ENCODE peak calls at places on chromosomes 3 and 15, in five cellular contexts. D is GM12865, L is non-pigmented ciliary epithelial cell, P is HTR-8/SVneo, R is HL-60. W is an unnamed sample.

GRCh38 chr3:37923576-37923926 is 61.9 kb downstream of the CTDSPL start:
- DNase-seq in L (no peak), D (no peak), P (no peak), R (no peak), W (no peak)

GRCh38 chr15:69735126-69735525 is 282.5 kb downstream of the RPLP1 start:
- DNase-seq in D (no peak), P (no peak), R (no peak), L (no peak), W (no peak)

GRCh38 chr3:187130346-187131066 is 8.8 kb downstream of the RPL39L start:
- DNase-seq in L (peak; percentile 20), R (no peak), P (peak; percentile 20), D (peak; percentile 72), W (peak; percentile 83)

GRCh38 chr3:108486910-108487309 is 23.5 kb downstream of the MYH15 start:
- DNase-seq in D (no peak), R (no peak), L (no peak), P (peak; percentile 27), W (peak; percentile 28)

GRCh38 chr3:15360786-15361493 is 28.6 kb upstream of the SH3BP5 start:
- DNase-seq in P (no peak), R (no peak), D (peak; percentile 41), L (peak; percentile 40), W (peak; percentile 76)

GRCh38 chr3:52468336-52468735 is 12.9 kb downstream of the NISCH start:
- DNase-seq in D (no peak), R (no peak), L (no peak), P (no peak), W (no peak)

GRCh38 chr3:52839892-52840545 is 5.2 kb upstream of the MUSTN1 start:
- DNase-seq in D (no peak), P (no peak), L (no peak), R (no peak), W (no peak)

GRCh38 chr15:95132774-95133173 is 901.4 kb downstream of the MCTP2 start:
- DNase-seq in L (peak; percentile 86), D (no peak), R (no peak), P (peak; percentile 15), W (no peak)

GRCh38 chr3:12750223-12750622 is 8.8 kb downstream of the TMEM40 start:
- DNase-seq in R (no peak), L (peak; percentile 26), D (peak; percentile 42), P (peak; percentile 62), W (peak; percentile 24)

GRCh38 chr3:134993011-134993410 is 198.0 kb downstream of the EPHB1 start:
- DNase-seq in D (no peak), L (no peak), R (no peak), P (no peak), W (no peak)

GRCh38 chr15:97759363-97759762 is 201.1 kb upstream of the ARRDC4 start:
- DNase-seq in L (peak; percentile 36), R (peak; percentile 54), D (no peak), P (no peak), W (peak; percentile 62)

GRCh38 chr3:194091141-194091540 is 44.8 kb upstream of the HES1 start:
- DNase-seq in R (no peak), D (no peak), P (peak; percentile 76), L (peak; percentile 59), W (no peak)

GRCh38 chr15:49830411-49830810 is 209.6 kb downstream of the DTWD1 start:
- DNase-seq in R (no peak), L (no peak), D (no peak), P (no peak), W (no peak)

GRCh38 chr3:160434071-160434470 is 15.5 kb downstream of the TRIM59 start:
- DNase-seq in D (no peak), L (no peak), P (no peak), R (no peak), W (no peak)

GRCh38 chr3:187264051-187264450 is 27.5 kb downstream of the MASP1 start:
- DNase-seq in R (no peak), L (peak; percentile 65), P (peak; percentile 34), D (no peak), W (peak; percentile 91)

GRCh38 chr15:61916104-61916503 is 144.1 kb downstream of the VPS13C start:
- DNase-seq in P (no peak), D (no peak), R (no peak), L (no peak), W (no peak)

GRCh38 chr3:46380471-46381215 is 9.9 kb downstream of the CCR5 start:
- DNase-seq in R (no peak), P (no peak), L (no peak), D (no peak), W (no peak)

GRCh38 chr3:177122183-177122856 is 75.0 kb downstream of the TBL1XR1 start:
- DNase-seq in L (no peak), D (no peak), R (no peak), P (no peak), W (no peak)

GRCh38 chr3:192339214-192339613 is 388.1 kb downstream of the FGF12 start:
- DNase-seq in P (no peak), L (no peak), D (no peak), R (no peak), W (no peak)

GRCh38 chr15:87154771-87155170 is 1075.1 kb downstream of the AGBL1 start:
- DNase-seq in R (no peak), P (no peak), L (no peak), D (no peak), W (no peak)

GRCh38 chr3:16849240-16849639 is 35.5 kb upstream of the PLCL2 start:
- DNase-seq in D (peak; percentile 83), L (no peak), P (no peak), R (peak; percentile 50), W (peak; percentile 48)

GRCh38 chr3:145719118-145719517 is 441.9 kb downstream of the PLOD2 start:
- DNase-seq in R (no peak), P (no peak), D (no peak), L (no peak), W (no peak)

GRCh38 chr3:70120360-70120966 is 120.9 kb downstream of the SAMMSON start:
- DNase-seq in R (peak; percentile 43), L (peak; percentile 23), D (peak; percentile 92), P (peak; percentile 66), W (peak; percentile 63)

GRCh38 chr3:122680381-122681293 is at the start of gene PARP14:
- DNase-seq in L (no peak), D (peak; percentile 84), P (peak; percentile 56), R (no peak), W (peak; percentile 77)

GRCh38 chr3:179146911-179147570 is 1.1 kb upstream of the PIK3CA start:
- DNase-seq in L (no peak), R (peak; percentile 57), D (peak; percentile 61), P (peak; percentile 65), W (peak; percentile 91)

GRCh38 chr3:73094127-73094526 is 32.7 kb downstream of the EBLN2 start:
- DNase-seq in L (no peak), R (no peak), P (peak; percentile 25), D (no peak), W (peak; percentile 17)

GRCh38 chr3:45826908-45827307 is 15.0 kb downstream of the LZTFL1 start:
- DNase-seq in L (no peak), P (no peak), D (no peak), R (no peak), W (peak; percentile 8)

GRCh38 chr3:50450135-50450911 is 53.1 kb downstream of the CACNA2D2 start:
- DNase-seq in R (no peak), L (peak; percentile 15), P (no peak), D (no peak), W (peak; percentile 50)

GRCh38 chr3:150779402-150779858 is 16.5 kb upstream of the SIAH2 start:
- DNase-seq in L (no peak), R (no peak), P (no peak), D (no peak), W (no peak)

GRCh38 chr3:11410564-11410963 is 138.4 kb downstream of the ATG7 start:
- DNase-seq in D (no peak), P (no peak), L (no peak), R (no peak), W (peak; percentile 68)

GRCh38 chr15:44550256-44550655 is 13.3 kb downstream of the EIF3J start:
- DNase-seq in R (peak; percentile 35), P (no peak), L (no peak), D (no peak), W (peak; percentile 58)

GRCh38 chr3:186425788-186426730 is 64.0 kb upstream of the DGKG start:
- DNase-seq in L (no peak), D (peak; percentile 33), P (no peak), R (peak; percentile 35), W (no peak)